ENCODE peak calls at places on chromosome 1, in six cellular contexts. R is NCI-H1105 treated with DMSO at 0.1 percent for 48 hours; C is dorsolateral prefrontal cortex; U is OCI-LY7; D is prostate gland; G is stimulated activated CD4-positive, alpha-beta T cell treated with anti-CD3 and anti-CD28 coated beads, Interleukin-2, amount 100 ng/mL, for 48 hours. L is an unnamed sample.

GRCh38 chr1:56148466-56149193 is 430.7 kb downstream of the PLPP3 start:
- DNase-seq in C (no peak), D (no peak), G (no peak), R (no peak), U (no peak), L (no peak)

GRCh38 chr1:64745181-64745985 is 508 bp downstream of the RAVER2 start:
- DNase-seq in U (no peak), G (no peak), C (no peak), D (peak), R (peak), L (no peak)

GRCh38 chr1:78038491-78038939 is 7.3 kb upstream of the GIPC2 start:
- DNase-seq in C (no peak), U (no peak), D (no peak), R (no peak), G (no peak), L (no peak)

GRCh38 chr1:228276901-228277490 is 69.2 kb downstream of the OBSCN start:
- DNase-seq in R (no peak), D (no peak), C (no peak), U (no peak), G (no peak), L (no peak)

GRCh38 chr1:2210084-2210653 is 15.6 kb upstream of the FAAP20 start:
- DNase-seq in R (no peak), D (no peak), U (no peak), C (no peak), G (no peak), L (no peak)

GRCh38 chr1:237229333-237229732 is 187.3 kb downstream of the RYR2 start:
- DNase-seq in G (no peak), D (no peak), R (no peak), U (no peak), C (no peak), L (no peak)

GRCh38 chr1:179175011-179175934 is 54.2 kb downstream of the ABL2 start:
- DNase-seq in C (peak), G (no peak), R (no peak), D (peak), U (no peak), L (peak)

GRCh38 chr1:24981632-24982007 is 51.5 kb upstream of the RUNX3 start:
- DNase-seq in U (no peak), G (no peak), R (no peak), D (no peak), C (no peak), L (no peak)

GRCh38 chr1:1181129-1181937 is 7.7 kb downstream of the TTLL10 start:
- DNase-seq in G (no peak), C (no peak), D (no peak), R (no peak), U (no peak), L (no peak)

GRCh38 chr1:147579532-147580199 is 38.4 kb downstream of the BCL9 start:
- DNase-seq in U (no peak), R (no peak), D (no peak), C (peak), G (no peak), L (no peak)

GRCh38 chr1:15881961-15882360 is 34.5 kb downstream of the SPEN start:
- DNase-seq in U (no peak), R (no peak), D (no peak), G (no peak), C (no peak), L (no peak)

GRCh38 chr1:26029864-26030481 is 8.4 kb downstream of the EXTL1 start:
- DNase-seq in R (no peak), U (no peak), D (no peak), C (no peak), G (no peak), L (no peak)

GRCh38 chr1:226166341-226166740 is 20.2 kb downstream of the ACBD3 start:
- DNase-seq in G (no peak), C (no peak), R (no peak), U (no peak), D (no peak), L (no peak)

GRCh38 chr1:23168079-23168461 is 586 bp downstream of the LUZP1 start:
- DNase-seq in D (peak), C (no peak), R (no peak), U (peak), G (peak), L (no peak)